ENCODE peak calls at places on chromosomes 12 and 14, in five cellular contexts. X is BJ, W is AG20443, H is HTR-8/SVneo, U is GM12891. Z is an unnamed sample.

GRCh38 chr14:35390577-35391387 is 13.8 kb downstream of the NFKBIA start:
- DNase-seq in W (no peak), H (no peak), X (no peak), U (no peak), Z (no peak)

GRCh38 chr14:34465069-34465859 is 3.2 kb upstream of the SPTSSA start:
- DNase-seq in W (no peak), X (no peak), U (no peak), H (no peak), Z (no peak)

GRCh38 chr12:57520008-57520726 is at the start of gene DDIT3:
- DNase-seq in W (peak; percentile 97), U (peak; percentile 90), H (peak; percentile 92), X (peak; percentile 92), Z (peak; percentile 84)

GRCh38 chr14:104342435-104343293 is 204.3 kb downstream of the KIF26A start:
- DNase-seq in U (no peak), W (no peak), X (no peak), H (no peak), Z (no peak)

GRCh38 chr12:54428050-54429013 is 9.3 kb upstream of the ITGA5 start:
- DNase-seq in X (no peak), U (no peak), W (peak; percentile 64), H (peak; percentile 45), Z (peak; percentile 42)

GRCh38 chr14:101780887-101781239 is 19.4 kb downstream of the PPP2R5C start:
- DNase-seq in U (peak; percentile 31), H (no peak), X (no peak), W (peak; percentile 35), Z (no peak)

GRCh38 chr14:68972507-68973272 is 6.4 kb downstream of the ACTN1 start:
- DNase-seq in W (no peak), H (no peak), X (no peak), U (no peak), Z (no peak)

GRCh38 chr14:68882235-68882634 is 89.4 kb upstream of the ZFP36L1 start:
- DNase-seq in H (no peak), U (no peak), W (no peak), X (no peak), Z (no peak)

GRCh38 chr14:23984891-23985607 is 3.7 kb upstream of the DHRS4L2 start:
- DNase-seq in X (peak; percentile 76), H (no peak), U (no peak), W (peak; percentile 83), Z (peak; percentile 93)

GRCh38 chr14:104858811-104859426 is 6.1 kb upstream of the CEP170B start:
- DNase-seq in X (no peak), H (no peak), U (no peak), W (no peak), Z (no peak)

GRCh38 chr12:570237-570925 is 92.9 kb downstream of the NINJ2 start:
- DNase-seq in U (no peak), X (no peak), H (peak; percentile 97), W (peak; percentile 96), Z (peak; percentile 63)

GRCh38 chr12:62774794-62775193 is 160.2 kb downstream of the PPM1H start:
- DNase-seq in W (no peak), U (no peak), X (no peak), H (no peak), Z (no peak)

GRCh38 chr12:57216014-57216891 is at the start of gene NXPH4:
- DNase-seq in W (peak; percentile 73), H (peak; percentile 53), U (no peak), X (no peak), Z (no peak)

GRCh38 chr12:104588048-104588942 is 131.5 kb downstream of the CHST11 start:
- DNase-seq in W (peak; percentile 75), X (peak; percentile 55), U (no peak), H (peak; percentile 49), Z (no peak)

GRCh38 chr12:118377005-118377890 is 893 bp downstream of the SUDS3 start:
- DNase-seq in U (no peak), H (no peak), W (no peak), X (no peak), Z (no peak)

GRCh38 chr12:49507139-49507538 is 31.7 kb upstream of the KCNH3 start:
- DNase-seq in X (peak; percentile 69), U (no peak), H (peak; percentile 77), W (peak; percentile 25), Z (no peak)

GRCh38 chr14:93037354-93037753 is 78.4 kb downstream of the ITPK1 start:
- DNase-seq in W (no peak), H (no peak), X (no peak), U (no peak), Z (no peak)

GRCh38 chr12:57517187-57517586 is 3.1 kb downstream of the DDIT3 start:
- DNase-seq in U (no peak), W (peak; percentile 59), H (no peak), X (peak; percentile 26), Z (peak; percentile 31)

GRCh38 chr12:41205070-41205715 is 17.1 kb downstream of the PDZRN4 start:
- DNase-seq in U (no peak), X (no peak), W (no peak), H (no peak), Z (no peak)

GRCh38 chr14:23518716-23519115 is 32.8 kb downstream of the ZFHX2 start:
- DNase-seq in U (no peak), X (no peak), H (no peak), W (no peak), Z (no peak)

GRCh38 chr12:92597997-92598396 is 104.8 kb upstream of the PLEKHG7 start:
- DNase-seq in X (no peak), H (no peak), W (peak; percentile 35), U (no peak), Z (no peak)

GRCh38 chr12:39393179-39393578 is 49.7 kb downstream of the KIF21A start:
- DNase-seq in H (no peak), X (no peak), U (no peak), W (no peak), Z (no peak)

GRCh38 chr14:54621686-54622085 is 54.8 kb downstream of the SAMD4A start:
- DNase-seq in X (no peak), H (no peak), W (no peak), U (no peak), Z (no peak)

GRCh38 chr14:104900639-104901512 is 23.8 kb upstream of the PLD4 start:
- DNase-seq in H (no peak), X (no peak), W (no peak), U (peak; percentile 34), Z (no peak)

GRCh38 chr14:50607181-50607580 is 47.2 kb downstream of the ATL1 start:
- DNase-seq in U (no peak), W (peak; percentile 79), H (no peak), X (no peak), Z (peak; percentile 51)

GRCh38 chr12:130198026-130198662 is 35.9 kb downstream of the FZD10 start:
- DNase-seq in W (no peak), U (no peak), H (no peak), X (no peak), Z (no peak)

GRCh38 chr14:90510208-90510607 is 113.4 kb downstream of the CALM1 start:
- DNase-seq in W (no peak), X (no peak), U (no peak), H (no peak), Z (no peak)

GRCh38 chr12:94421868-94422740 is 37.6 kb downstream of the CEP83 start:
- DNase-seq in X (no peak), H (no peak), U (no peak), W (no peak), Z (no peak)

GRCh38 chr12:21675096-21675495 is 17.5 kb upstream of the LDHB start:
- DNase-seq in W (no peak), X (no peak), U (no peak), H (no peak), Z (no peak)

GRCh38 chr14:65999865-66000264 is 486.3 kb upstream of the CCDC196 start:
- DNase-seq in U (no peak), W (no peak), H (no peak), X (no peak), Z (no peak)

Z was measured in GM04503.